ENCODE peak calls at places on chromosome 21, in seven cellular contexts. L, O, T, U, H, W and E are unnamed samples.

GRCh38 chr21:21200103-21200938 is 202.1 kb downstream of the NCAM2 start:
- DNase-seq in W (no peak), T (peak), H (no peak), U (no peak), O (peak), L (peak), E (peak)

GRCh38 chr21:35616090-35616489 is 444.2 kb downstream of the SETD4 start:
- DNase-seq in L (no peak), O (no peak), U (no peak), H (no peak), T (peak), W (no peak), E (peak)

GRCh38 chr21:34908424-34909055 is 140.6 kb downstream of the RUNX1 start:
- DNase-seq in T (peak), U (no peak), L (peak), O (peak), H (no peak), W (no peak), E (no peak)

GRCh38 chr21:43195131-43196021 is 26.6 kb downstream of the CRYAA start:
- DNase-seq in O (no peak), L (peak), U (no peak), W (no peak), H (no peak), T (no peak), E (no peak)

GRCh38 chr21:41947596-41948403 is 6.0 kb downstream of the C2CD2 start:
- DNase-seq in H (no peak), W (peak), U (no peak), L (peak), T (peak), O (no peak), E (no peak)

GRCh38 chr21:14699433-14700410 is 153.6 kb upstream of the SAMSN1 start:
- DNase-seq in O (no peak), L (no peak), W (no peak), H (no peak), T (no peak), U (no peak), E (no peak)

GRCh38 chr21:34073032-34073748 is at the start of the genes MRPS6 and SLC5A3:
- DNase-seq in T (peak), H (peak), O (peak), L (peak), U (peak), W (peak), E (peak)

GRCh38 chr21:41302976-41303375 is 13.6 kb upstream of the FAM3B start:
- DNase-seq in H (no peak), O (no peak), U (no peak), L (no peak), W (no peak), T (no peak), E (no peak)

GRCh38 chr21:35084869-35085268 is 35.8 kb upstream of the RUNX1 start:
- DNase-seq in T (peak), H (no peak), U (no peak), W (no peak), O (no peak), L (no peak), E (peak)

GRCh38 chr21:45494135-45494850 is 47.9 kb downstream of the SLC19A1 start:
- DNase-seq in W (no peak), L (no peak), H (no peak), T (no peak), U (no peak), O (no peak), E (no peak)

GRCh38 chr21:30839304-30839703 is 9.7 kb upstream of the KRTAP7-1 start:
- DNase-seq in T (no peak), O (peak), L (no peak), W (no peak), U (no peak), H (peak), E (no peak)